ENCODE peak calls at places on chromosomes 3 and 15, in seven cellular contexts. F is A549; I is NCI-H1092 treated with DMSO at 0.1 percent for 48 hours; S is HuH-7; Q is HS-27A; Y is activated CD8-positive, alpha-beta memory T cell treated with anti-CD3 and anti-CD28 coated beads, Interleukin-2, amount 50 U/mL, for 4 hours; W is activated gamma-delta T cell treated with Interleukin-2 at 50 U/mL for 16 hours. R is an unnamed sample.

GRCh38 chr3:39990532-39990931 is 181.1 kb downstream of the MYRIP start:
- DNase-seq in Y (no peak), W (no peak), F (peak), I (peak), S (peak), Q (peak), R (peak)

GRCh38 chr3:172228041-172228440 is 188.7 kb downstream of the FNDC3B start:
- DNase-seq in S (no peak), W (no peak), F (no peak), Q (no peak), I (no peak), Y (no peak), R (no peak)

GRCh38 chr3:34793066-34793465 is 846.3 kb upstream of the ARPP21 start:
- DNase-seq in S (no peak), W (no peak), Y (no peak), Q (no peak), F (no peak), I (no peak), R (no peak)

GRCh38 chr3:38662544-38662943 is 13.1 kb upstream of the SCN5A start:
- DNase-seq in I (no peak), S (no peak), W (no peak), F (no peak), Q (peak), Y (no peak), R (no peak)

GRCh38 chr3:40313975-40314860 is 4.7 kb downstream of the EIF1B start:
- DNase-seq in W (no peak), I (no peak), Q (no peak), S (peak), Y (no peak), F (no peak), R (no peak)

GRCh38 chr15:60385620-60386552 is 11.9 kb downstream of the ANXA2 start:
- DNase-seq in Q (no peak), Y (no peak), F (no peak), W (no peak), S (no peak), I (no peak), R (no peak)

GRCh38 chr3:14631101-14631497 is 20.5 kb upstream of the CCDC174 start:
- DNase-seq in S (no peak), Q (no peak), I (no peak), W (no peak), Y (no peak), F (no peak), R (no peak)

GRCh38 chr3:15171096-15171495 is 35.0 kb upstream of the CAPN7 start:
- DNase-seq in S (peak), I (no peak), W (no peak), F (no peak), Q (no peak), Y (no peak), R (peak)

GRCh38 chr15:70375586-70375985 is 277.9 kb upstream of the TLE3 start:
- DNase-seq in W (no peak), S (no peak), Y (no peak), I (no peak), Q (no peak), F (no peak), R (no peak)

GRCh38 chr15:60582370-60583036 is 103.6 kb upstream of the ICE2 start:
- DNase-seq in W (peak), Q (no peak), I (no peak), Y (peak), S (no peak), F (no peak), R (peak)

GRCh38 chr3:14891135-14892132 is 55.9 kb upstream of the NR2C2 start:
- DNase-seq in S (no peak), Y (no peak), F (no peak), Q (no peak), I (no peak), W (no peak), R (no peak)

GRCh38 chr15:48462688-48463087 is 131.5 kb downstream of the DUT start:
- DNase-seq in S (no peak), W (no peak), I (no peak), Y (no peak), Q (no peak), F (no peak), R (no peak)

GRCh38 chr3:143811602-143812001 is 36.7 kb downstream of the SLC9A9 start:
- DNase-seq in W (no peak), Y (no peak), I (no peak), F (no peak), Q (no peak), S (no peak), R (no peak)

GRCh38 chr3:185815391-185816282 is 9.2 kb downstream of the IGF2BP2 start:
- DNase-seq in Q (no peak), Y (no peak), S (no peak), I (no peak), W (no peak), F (no peak), R (no peak)

GRCh38 chr3:140440446-140440845 is 237.4 kb upstream of the TRIM42 start:
- DNase-seq in W (no peak), Q (no peak), F (no peak), Y (no peak), I (no peak), S (no peak), R (no peak)

GRCh38 chr15:68019814-68020525 is 34.1 kb upstream of the PIAS1 start:
- DNase-seq in W (no peak), F (no peak), Q (no peak), Y (no peak), S (no peak), I (no peak), R (no peak)

GRCh38 chr15:83978588-83978987 is 257.0 kb upstream of the GOLGA6L4 start:
- DNase-seq in I (no peak), W (no peak), Q (no peak), F (no peak), Y (no peak), S (no peak), R (no peak)

GRCh38 chr3:157058392-157059071 is 101.4 kb downstream of the CCNL1 start:
- DNase-seq in W (no peak), S (no peak), I (no peak), Y (no peak), F (no peak), Q (no peak), R (no peak)

GRCh38 chr15:48031466-48031865 is 89.3 kb upstream of the SLC24A5 start:
- DNase-seq in S (no peak), Y (no peak), W (no peak), F (no peak), Q (no peak), I (peak), R (no peak)

GRCh38 chr3:152159328-152159727 is 109.4 kb upstream of the MBNL1 start:
- DNase-seq in Q (peak), W (no peak), I (no peak), Y (no peak), S (no peak), F (peak), R (no peak)

GRCh38 chr15:51114437-51115119 is 19.9 kb upstream of the TNFAIP8L3 start:
- DNase-seq in S (no peak), W (no peak), F (no peak), Y (no peak), I (no peak), Q (no peak), R (no peak)

GRCh38 chr15:28969511-28970085 is 83.8 kb downstream of the APBA2 start:
- DNase-seq in W (no peak), F (no peak), Q (no peak), I (no peak), S (no peak), Y (no peak), R (no peak)

GRCh38 chr3:42189071-42189470 is 76.9 kb downstream of the CCK start:
- DNase-seq in F (no peak), S (no peak), W (no peak), Q (no peak), Y (no peak), I (no peak), R (no peak)

R was measured in GM13976.